ENCODE peak calls at places on chromosome 13, in six cellular contexts. One of them, this sample, is unnamed.
A peak's percentile ranks its signal among the peaks of the same experiment; 100 is the strongest.

GRCh38 chr13:21569686-21570085 is 34.3 kb downstream of the MICU2 start:
- DNase-seq in K562: no peak
- DNase-seq in HepG2: no peak
- DNase-seq in GM12878: no peak
- DNase-seq in SK-N-SH: no peak
- DNase-seq in H1: no peak
- DNase-seq in this sample: no peak

GRCh38 chr13:30679483-30680330 is 55.6 kb upstream of the ALOX5AP start:
- DNase-seq in K562: no peak
- DNase-seq in SK-N-SH: peak; percentile 68
- DNase-seq in H1: no peak
- DNase-seq in HepG2: peak; percentile 20
- DNase-seq in GM12878: no peak
- DNase-seq in this sample: peak; percentile 37

GRCh38 chr13:57874530-57874929 is 243.0 kb downstream of the PCDH17 start:
- DNase-seq in GM12878: no peak
- DNase-seq in SK-N-SH: no peak
- DNase-seq in K562: no peak
- DNase-seq in HepG2: no peak
- DNase-seq in H1: no peak
- DNase-seq in this sample: no peak

GRCh38 chr13:78137404-78138142 is 218.9 kb upstream of the EDNRB start:
- DNase-seq in GM12878: peak; percentile 46
- DNase-seq in HepG2: peak; percentile 58
- DNase-seq in K562: peak; percentile 9
- DNase-seq in SK-N-SH: peak; percentile 59
- DNase-seq in H1: peak; percentile 57
- DNase-seq in this sample: peak; percentile 67

GRCh38 chr13:44974056-44974798 is 15.0 kb downstream of the NUFIP1 start:
- DNase-seq in GM12878: peak; percentile 37
- DNase-seq in SK-N-SH: no peak
- DNase-seq in H1: no peak
- DNase-seq in HepG2: no peak
- DNase-seq in K562: no peak
- DNase-seq in this sample: no peak

GRCh38 chr13:21528616-21529015 is 69.5 kb upstream of the ZDHHC20 start:
- DNase-seq in GM12878: no peak
- DNase-seq in SK-N-SH: no peak
- DNase-seq in HepG2: no peak
- DNase-seq in K562: no peak
- DNase-seq in H1: no peak
- DNase-seq in this sample: no peak

GRCh38 chr13:106034201-106034600 is 501.3 kb downstream of the EFNB2 start:
- DNase-seq in GM12878: no peak
- DNase-seq in K562: no peak
- DNase-seq in SK-N-SH: no peak
- DNase-seq in H1: no peak
- DNase-seq in HepG2: no peak
- DNase-seq in this sample: no peak

GRCh38 chr13:86193281-86193680 is 394.1 kb upstream of the SLITRK6 start:
- DNase-seq in H1: no peak
- DNase-seq in K562: no peak
- DNase-seq in SK-N-SH: no peak
- DNase-seq in HepG2: no peak
- DNase-seq in GM12878: no peak
- DNase-seq in this sample: peak; percentile 43

GRCh38 chr13:106036870-106037269 is 498.6 kb downstream of the EFNB2 start:
- DNase-seq in K562: no peak
- DNase-seq in SK-N-SH: peak; percentile 35
- DNase-seq in GM12878: no peak
- DNase-seq in HepG2: no peak
- DNase-seq in H1: peak; percentile 47
- DNase-seq in this sample: peak; percentile 55

GRCh38 chr13:26760835-26761582 is 423 bp upstream of the GPR12 start:
- DNase-seq in HepG2: no peak
- DNase-seq in K562: no peak
- DNase-seq in H1: no peak
- DNase-seq in SK-N-SH: peak; percentile 71
- DNase-seq in GM12878: no peak
- DNase-seq in this sample: no peak

DNA sequence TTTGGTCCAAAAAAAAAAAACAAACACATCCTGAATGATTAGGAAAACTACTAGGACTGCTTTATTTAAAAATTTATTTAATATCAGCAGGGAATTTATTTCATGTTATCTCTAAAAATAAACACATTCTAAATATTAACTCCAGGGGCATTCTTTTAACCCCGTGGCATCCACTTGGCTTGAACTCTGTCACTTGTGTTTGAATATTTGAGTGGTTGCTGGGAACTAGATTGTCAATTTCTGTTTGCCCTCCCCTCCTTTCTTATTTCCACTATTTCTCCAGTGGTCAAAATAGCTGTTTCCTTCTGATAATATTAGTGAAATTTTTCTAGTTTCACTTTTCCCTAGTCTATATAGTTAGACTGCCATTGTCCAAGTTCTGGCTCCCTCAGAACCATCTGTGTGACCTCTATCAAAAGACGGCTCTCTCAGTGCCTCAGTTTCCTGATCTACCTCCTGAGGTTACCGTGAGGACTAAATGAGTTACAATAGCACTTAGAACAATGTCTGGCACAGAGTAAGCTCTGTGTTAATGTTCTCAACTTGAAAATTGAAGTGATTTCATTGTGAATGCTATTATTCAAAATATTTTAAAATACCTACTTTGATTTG is 107.3 kb downstream of the FGF14 start:
- DNase-seq in HepG2: no peak
- DNase-seq in H1: no peak
- DNase-seq in K562: no peak
- DNase-seq in SK-N-SH: no peak
- DNase-seq in GM12878: no peak
- DNase-seq in this sample: no peak
- TF ChIP-seq JUND in HepG2: no peak
- TF ChIP-seq JUND in H1: no peak
- TF ChIP-seq JUND in K562: no peak
- TF ChIP-seq JUND in SK-N-SH: no peak
- TF ChIP-seq JUND in GM12878: no peak
- TF ChIP-seq JUND in this sample: no peak

GRCh38 chr13:75123428-75123827 is 358.5 kb downstream of the TBC1D4 start:
- DNase-seq in SK-N-SH: no peak
- DNase-seq in GM12878: no peak
- DNase-seq in K562: no peak
- DNase-seq in HepG2: no peak
- DNase-seq in H1: no peak
- DNase-seq in this sample: no peak
- TF ChIP-seq JUND in SK-N-SH: no peak
- TF ChIP-seq JUND in GM12878: no peak
- TF ChIP-seq JUND in K562: no peak
- TF ChIP-seq JUND in HepG2: no peak
- TF ChIP-seq JUND in H1: no peak
- TF ChIP-seq JUND in this sample: no peak

GRCh38 chr13:40031031-40031430 is 375.6 kb downstream of the COG6 start:
- DNase-seq in HepG2: no peak
- DNase-seq in K562: no peak
- DNase-seq in SK-N-SH: no peak
- DNase-seq in GM12878: no peak
- DNase-seq in H1: no peak
- DNase-seq in this sample: no peak

GRCh38 chr13:40026741-40027140 is 371.3 kb downstream of the COG6 start:
- DNase-seq in K562: no peak
- DNase-seq in GM12878: peak; percentile 62
- DNase-seq in H1: no peak
- DNase-seq in SK-N-SH: no peak
- DNase-seq in HepG2: no peak
- DNase-seq in this sample: no peak

GRCh38 chr13:40024962-40025714 is 369.7 kb downstream of the COG6 start:
- DNase-seq in SK-N-SH: peak; percentile 16
- DNase-seq in GM12878: no peak
- DNase-seq in H1: no peak
- DNase-seq in K562: no peak
- DNase-seq in HepG2: no peak
- DNase-seq in this sample: no peak

GRCh38 chr13:40026174-40026585 is 370.7 kb downstream of the COG6 start:
- DNase-seq in H1: no peak
- DNase-seq in GM12878: peak; percentile 100
- DNase-seq in HepG2: no peak
- DNase-seq in SK-N-SH: no peak
- DNase-seq in K562: no peak
- DNase-seq in this sample: no peak

DNA sequence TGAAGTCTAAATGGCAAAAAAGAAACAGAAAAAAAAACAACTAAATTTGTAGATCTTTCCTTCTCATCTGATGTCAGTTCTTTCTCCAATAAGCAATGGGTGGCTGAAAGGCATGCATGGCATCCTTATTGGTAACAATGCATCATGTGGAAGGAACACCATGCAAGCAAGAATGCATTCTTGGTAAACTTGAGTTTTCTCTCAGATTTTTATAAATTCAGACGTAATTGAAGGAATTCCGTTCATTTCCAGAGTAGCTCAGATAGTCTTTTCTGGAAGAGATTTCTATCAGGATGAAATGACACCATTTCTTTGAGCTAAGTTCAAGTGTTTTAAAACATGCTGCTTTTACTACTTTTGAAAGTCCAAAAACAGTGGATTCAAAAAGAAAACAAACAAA is 373.0 kb downstream of the COG6 start:
- DNase-seq in SK-N-SH: no peak
- DNase-seq in HepG2: no peak
- DNase-seq in K562: no peak
- DNase-seq in GM12878: no peak
- DNase-seq in H1: no peak
- DNase-seq in this sample: no peak
- TF ChIP-seq JUND in SK-N-SH: no peak
- TF ChIP-seq JUND in HepG2: no peak
- TF ChIP-seq JUND in K562: no peak
- TF ChIP-seq JUND in GM12878: no peak
- TF ChIP-seq JUND in H1: no peak
- TF ChIP-seq JUND in this sample: no peak

GRCh38 chr13:103878891-103879605 is 812.8 kb upstream of the SLC10A2 start:
- DNase-seq in K562: no peak
- DNase-seq in H1: no peak
- DNase-seq in HepG2: no peak
- DNase-seq in GM12878: no peak
- DNase-seq in SK-N-SH: no peak
- DNase-seq in this sample: no peak
- TF ChIP-seq JUND in K562: no peak
- TF ChIP-seq JUND in H1: no peak
- TF ChIP-seq JUND in HepG2: no peak
- TF ChIP-seq JUND in GM12878: no peak
- TF ChIP-seq JUND in SK-N-SH: no peak
- TF ChIP-seq JUND in this sample: no peak

DNA sequence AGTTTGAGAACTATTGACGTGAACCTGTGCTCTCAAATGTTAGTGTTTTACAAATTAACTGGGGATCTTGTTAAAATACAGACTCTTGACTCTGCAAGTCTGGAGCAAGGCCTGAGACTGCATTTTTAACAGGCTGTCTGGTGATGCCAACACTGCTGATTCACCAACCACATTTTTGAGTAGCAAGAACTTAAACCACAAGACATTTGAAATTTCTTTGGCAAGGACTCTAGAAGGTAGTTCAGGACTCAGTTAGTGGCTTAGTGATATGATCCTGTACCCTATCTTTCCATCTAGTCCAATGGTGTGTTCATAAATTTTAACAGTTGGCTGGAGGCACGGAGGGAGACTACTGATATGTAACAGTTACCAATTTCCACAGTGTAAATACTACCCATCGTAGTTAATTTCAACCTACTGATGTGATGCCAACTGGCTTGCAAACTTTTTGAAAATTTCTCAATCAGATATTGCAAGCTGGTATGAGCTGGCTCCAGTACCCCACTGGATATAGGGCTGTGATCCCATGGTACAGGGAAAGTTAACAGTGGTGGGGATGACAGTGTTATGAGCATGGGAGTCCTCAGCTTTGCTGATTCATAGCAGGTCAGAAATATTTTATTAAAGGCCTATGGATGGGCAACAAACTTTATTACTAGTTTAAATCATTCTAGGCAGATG is 255.1 kb downstream of the TBC1D4 start:
- DNase-seq in K562: no peak
- DNase-seq in H1: no peak
- DNase-seq in HepG2: no peak
- DNase-seq in SK-N-SH: no peak
- DNase-seq in GM12878: no peak
- DNase-seq in this sample: no peak
- TF ChIP-seq JUND in K562: no peak
- TF ChIP-seq JUND in H1: no peak
- TF ChIP-seq JUND in HepG2: no peak
- TF ChIP-seq JUND in SK-N-SH: peak; percentile 86
- TF ChIP-seq JUND in GM12878: no peak
- TF ChIP-seq JUND in this sample: no peak

DNA sequence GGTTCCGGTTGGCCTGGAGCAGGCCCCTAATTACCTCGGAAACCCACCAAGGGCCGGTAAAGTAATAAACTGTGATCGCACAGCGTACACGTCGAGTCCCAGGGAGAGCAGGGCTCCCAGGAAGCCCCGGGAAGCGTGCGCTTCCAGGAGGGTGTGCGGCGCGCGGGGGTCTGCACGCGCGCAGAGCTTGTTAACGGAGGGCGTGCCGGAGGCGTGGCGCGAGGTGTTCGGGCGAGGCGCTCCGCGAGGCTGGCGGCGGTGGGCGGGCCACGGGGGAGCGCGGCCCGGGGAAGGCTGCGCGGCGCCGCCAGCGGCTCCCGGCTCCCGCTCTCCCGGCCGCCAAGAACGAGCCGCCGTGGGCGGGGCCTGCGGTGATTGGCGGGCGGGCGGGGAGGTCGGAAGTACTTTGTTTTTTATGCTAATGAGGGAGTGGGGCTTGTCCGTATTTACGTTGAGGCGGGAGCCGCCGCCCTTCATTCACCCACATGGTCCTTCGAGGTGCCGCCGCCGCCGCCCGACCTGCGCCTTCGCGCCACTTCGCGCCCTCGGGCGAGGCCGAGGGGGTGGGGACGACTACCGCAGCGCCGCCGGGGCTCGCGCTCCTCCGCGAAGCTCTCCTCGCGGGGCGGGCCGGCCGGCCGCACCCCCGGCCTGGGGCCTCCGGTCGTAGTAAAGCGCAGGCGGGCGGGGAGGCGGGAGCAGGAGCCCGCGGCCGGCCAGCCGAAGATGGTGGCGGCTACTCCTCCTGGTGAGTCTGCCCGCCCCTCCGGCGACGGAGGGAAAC is at the start of gene MIR17HG:
- DNase-seq in SK-N-SH: peak; percentile 94
- DNase-seq in K562: peak; percentile 100
- DNase-seq in GM12878: peak; percentile 55
- DNase-seq in HepG2: peak; percentile 84
- DNase-seq in H1: peak; percentile 90
- DNase-seq in this sample: peak; percentile 74
- TF ChIP-seq JUND in SK-N-SH: no peak
- TF ChIP-seq JUND in K562: no peak
- TF ChIP-seq JUND in GM12878: no peak
- TF ChIP-seq JUND in HepG2: peak; percentile 33
- TF ChIP-seq JUND in H1: no peak
- TF ChIP-seq JUND in this sample: no peak

DNA sequence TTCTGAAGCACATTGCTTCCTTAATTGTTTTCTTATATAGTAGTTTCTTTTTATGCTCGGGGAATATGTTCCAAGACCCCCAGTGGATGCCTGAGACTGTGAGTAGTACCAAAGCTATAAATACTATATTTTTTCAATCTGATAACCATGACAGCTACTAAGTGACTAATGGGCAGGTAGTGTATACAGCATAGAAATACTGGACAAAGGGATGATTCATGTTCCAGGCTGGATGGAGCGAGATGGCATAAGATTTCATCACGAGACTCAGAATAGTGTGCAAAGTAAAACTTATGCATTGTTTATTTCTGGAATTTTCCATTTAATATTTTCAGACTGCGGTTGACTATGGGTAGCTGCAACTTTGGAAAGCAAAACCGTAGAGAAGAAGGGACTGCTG is 47.9 kb upstream of the OLFM4 start:
- DNase-seq in H1: no peak
- DNase-seq in K562: no peak
- DNase-seq in GM12878: no peak
- DNase-seq in HepG2: no peak
- DNase-seq in SK-N-SH: no peak
- DNase-seq in this sample: no peak
- TF ChIP-seq JUND in H1: no peak
- TF ChIP-seq JUND in K562: no peak
- TF ChIP-seq JUND in GM12878: no peak
- TF ChIP-seq JUND in HepG2: no peak
- TF ChIP-seq JUND in SK-N-SH: no peak
- TF ChIP-seq JUND in this sample: no peak